ENCODE peak calls at places on chromosome 9, in ten cellular contexts. I, L, C, E, R, Z, H, W, K and P are unnamed samples.

GRCh38 chr9:97966493-97966892 is 16.6 kb upstream of the ANP32B start:
- DNase-seq in I (no peak), R (no peak), L (no peak), Z (no peak), W (no peak), K (no peak), H (no peak), E (no peak), C (no peak), P (no peak)

GRCh38 chr9:133144887-133145466 is 18.7 kb downstream of the GBGT1 start:
- DNase-seq in E (no peak), W (no peak), Z (no peak), K (no peak), I (no peak), L (no peak), R (no peak), C (no peak), H (no peak), P (no peak)

GRCh38 chr9:128001411-128002298 is 20.9 kb upstream of the EEIG1 start:
- DNase-seq in W (peak), L (no peak), Z (no peak), C (no peak), K (no peak), I (no peak), R (no peak), H (peak), E (no peak), P (peak)

GRCh38 chr9:79237861-79238260 is 333.9 kb upstream of the TLE4 start:
- DNase-seq in Z (no peak), W (no peak), L (no peak), E (no peak), I (no peak), H (no peak), C (no peak), K (no peak), R (no peak), P (no peak)

GRCh38 chr9:17280350-17281012 is 145.6 kb downstream of the CNTLN start:
- DNase-seq in W (no peak), Z (no peak), L (no peak), K (no peak), H (no peak), I (no peak), E (no peak), R (no peak), C (no peak), P (no peak)

GRCh38 chr9:80552931-80553330 is 981.2 kb downstream of the TLE4 start:
- DNase-seq in W (peak), E (no peak), R (no peak), L (no peak), I (no peak), H (no peak), C (no peak), Z (peak), K (no peak), P (no peak)

GRCh38 chr9:3479516-3480352 is 46.1 kb downstream of the RFX3 start:
- DNase-seq in K (no peak), Z (no peak), L (no peak), E (peak), I (no peak), H (peak), W (no peak), C (no peak), R (no peak), P (no peak)

GRCh38 chr9:130530932-130531331 is 48.4 kb upstream of the FUBP3 start:
- DNase-seq in E (no peak), C (no peak), Z (no peak), W (no peak), K (no peak), R (no peak), I (no peak), L (no peak), H (no peak), P (no peak)